ENCODE peak calls at places on chromosomes 5 and 9, in four cellular contexts. E, N, U and G are unnamed samples.

GRCh38 chr5:137359941-137360340 is 139.2 kb downstream of the SPOCK1 start:
- DNase-seq in E (no peak), N (no peak), U (no peak), G (no peak)

GRCh38 chr5:124481419-124481818 is 265.0 kb downstream of the ZNF608 start:
- DNase-seq in E (no peak), N (no peak), U (no peak), G (no peak)

GRCh38 chr5:69049151-69049550 is 44.7 kb upstream of the SLC30A5 start:
- DNase-seq in E (peak), N (no peak), U (no peak), G (no peak)

GRCh38 chr5:125148076-125148475 is 401.6 kb upstream of the ZNF608 start:
- DNase-seq in E (no peak), N (no peak), U (no peak), G (no peak)

GRCh38 chr9:15149450-15149849 is 157.6 kb downstream of the TTC39B start:
- DNase-seq in E (no peak), N (no peak), U (no peak), G (no peak)

GRCh38 chr5:1537166-1538154 is 13.7 kb upstream of the LPCAT1 start:
- DNase-seq in E (no peak), N (no peak), U (no peak), G (no peak)

GRCh38 chr5:34039398-34040157 is 3.4 kb downstream of the C1QTNF3 start:
- DNase-seq in E (no peak), N (no peak), U (no peak), G (no peak)

GRCh38 chr5:156128026-156128425 is 198.9 kb upstream of the SGCD start:
- DNase-seq in E (no peak), N (no peak), U (no peak), G (peak)

GRCh38 chr5:10469253-10470030 is 27.8 kb downstream of the ROPN1L start:
- DNase-seq in E (no peak), N (no peak), U (no peak), G (no peak)

GRCh38 chr5:174310243-174310642 is 264.7 kb downstream of the NSG2 start:
- DNase-seq in E (no peak), N (no peak), U (no peak), G (no peak)

GRCh38 chr9:13268469-13268868 is 11.0 kb downstream of the MPDZ start:
- DNase-seq in E (no peak), N (peak), U (no peak), G (no peak)

GRCh38 chr5:90968319-90968718 is 409.7 kb downstream of the ADGRV1 start:
- DNase-seq in E (no peak), N (no peak), U (no peak), G (no peak)

GRCh38 chr5:131164161-131164930 is 710 bp downstream of the HINT1 start:
- DNase-seq in E (peak), N (peak), U (no peak), G (no peak)

GRCh38 chr9:4114569-4115505 is 185.0 kb downstream of the GLIS3 start:
- DNase-seq in E (no peak), N (no peak), U (no peak), G (no peak)

GRCh38 chr9:89597711-89598707 is 6.8 kb upstream of the GADD45G start:
- DNase-seq in E (peak), N (peak), U (no peak), G (no peak)

GRCh38 chr9:114908796-114909448 is 21.5 kb downstream of the TNFSF8 start:
- DNase-seq in E (no peak), N (no peak), U (no peak), G (no peak)

GRCh38 chr5:38249286-38249685 is 9.1 kb upstream of the EGFLAM start:
- DNase-seq in E (no peak), N (no peak), U (no peak), G (no peak)

GRCh38 chr9:69357030-69357853 is 32.2 kb downstream of the ENTREP1 start:
- DNase-seq in E (no peak), N (no peak), U (no peak), G (no peak)

GRCh38 chr5:150694638-150695037 is 6.2 kb downstream of the RBM22 start:
- DNase-seq in E (no peak), N (no peak), U (no peak), G (no peak)

GRCh38 chr5:150082364-150082763 is 4.0 kb downstream of the CSF1R start:
- DNase-seq in E (no peak), N (no peak), U (no peak), G (no peak)

GRCh38 chr5:181114844-181115778 is 15.9 kb downstream of the OR2V1 start:
- DNase-seq in E (no peak), N (no peak), U (no peak), G (no peak)

GRCh38 chr5:159695741-159696294 is 220.5 kb upstream of the ADRA1B start:
- DNase-seq in E (no peak), N (no peak), U (no peak), G (no peak)

GRCh38 chr9:17131494-17131893 is 3.3 kb upstream of the CNTLN start:
- DNase-seq in E (no peak), N (no peak), U (no peak), G (no peak)

GRCh38 chr9:99197124-99197630 is 24.6 kb downstream of the ALG2 start:
- DNase-seq in E (no peak), N (no peak), U (no peak), G (no peak)

GRCh38 chr9:38079410-38080105 is 10.5 kb upstream of the SHB start:
- DNase-seq in E (no peak), N (no peak), U (no peak), G (no peak)

GRCh38 chr9:95089916-95090791 is 227.4 kb downstream of the FANCC start:
- DNase-seq in E (no peak), N (peak), U (no peak), G (no peak)

GRCh38 chr9:108580021-108580439 is 275.8 kb downstream of the ACTL7B start:
- DNase-seq in E (peak), N (no peak), U (no peak), G (no peak)

GRCh38 chr9:112012026-112012902 is 115.7 kb downstream of the UGCG start:
- DNase-seq in E (peak), N (no peak), U (no peak), G (peak)

GRCh38 chr5:40483316-40483715 is 196.4 kb upstream of the PTGER4 start:
- DNase-seq in E (no peak), N (no peak), U (no peak), G (no peak)

GRCh38 chr9:87830446-87830845 is 52.2 kb upstream of the SPATA31E1 start:
- DNase-seq in E (no peak), N (no peak), U (no peak), G (no peak)

GRCh38 chr5:1420211-1421195 is 24.7 kb downstream of the SLC6A3 start:
- DNase-seq in E (no peak), N (no peak), U (no peak), G (no peak)

GRCh38 chr5:178074266-178074952 is 38.9 kb upstream of the N4BP3 start:
- DNase-seq in E (peak), N (peak), U (no peak), G (no peak)

DNA sequence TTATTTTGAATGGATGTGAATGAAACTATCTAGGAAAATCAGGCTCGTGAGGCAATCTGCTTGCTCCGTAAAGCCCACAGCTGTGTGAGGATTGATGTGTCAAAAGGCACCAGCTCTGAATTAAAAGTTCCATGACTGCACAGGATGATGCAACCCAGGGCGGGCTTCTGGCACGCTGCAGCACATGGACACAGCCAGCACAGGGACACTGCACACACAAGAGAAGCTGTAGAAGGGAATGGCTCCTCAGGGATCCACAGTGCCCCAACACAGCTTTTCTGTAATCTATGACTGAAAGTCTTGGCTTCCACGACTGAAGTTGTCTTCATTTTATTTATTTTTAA is 151.0 kb downstream of the GCNT1 start:
- DNase-seq in E (no peak), N (no peak), U (no peak), G (no peak)
- TF ChIP-seq CEBPB in E (peak), N (peak), U (no peak), G (no peak)

DNA sequence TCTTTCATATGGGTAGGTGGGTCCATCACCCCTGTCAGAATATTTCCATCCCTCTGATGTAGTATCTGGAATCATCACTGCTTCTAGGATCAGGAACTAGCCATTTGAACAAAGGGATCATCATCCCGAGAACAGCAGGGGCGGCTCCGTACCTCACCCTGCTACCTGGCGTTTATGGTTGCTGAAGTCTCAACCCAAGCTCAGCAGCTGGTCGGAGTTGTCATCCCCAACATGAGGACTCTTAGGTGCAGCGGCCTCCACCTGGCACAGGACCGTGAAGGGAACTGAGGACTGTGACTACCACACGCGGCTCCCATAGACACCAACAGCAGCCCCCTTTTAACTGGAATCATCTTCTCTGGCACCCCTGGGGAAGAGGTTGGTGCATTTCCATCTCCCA is 35.1 kb downstream of the ROR2 start:
- DNase-seq in E (no peak), N (no peak), U (no peak), G (no peak)
- TF ChIP-seq CBX5 in E (no peak), N (no peak), U (no peak), G (no peak)

GRCh38 chr5:65262590-65263189 is 219.0 kb downstream of the ADAMTS6 start:
- DNase-seq in E (no peak), N (no peak), U (no peak), G (no peak)
- TF ChIP-seq CEBPB in E (no peak), N (no peak), U (no peak), G (no peak)

GRCh38 chr5:313806-314376 is 7.6 kb upstream of the AHRR start:
- DNase-seq in E (no peak), N (no peak), U (no peak), G (no peak)
- TF ChIP-seq CBX5 in E (no peak), N (no peak), U (no peak), G (no peak)

GRCh38 chr5:71976449-71976848 is 130.8 kb upstream of the MAP1B start:
- DNase-seq in E (no peak), N (no peak), U (no peak), G (no peak)

GRCh38 chr5:71972777-71973473 is 134.3 kb upstream of the MAP1B start:
- DNase-seq in E (peak), N (no peak), U (no peak), G (no peak)

GRCh38 chr5:71973563-71973962 is 133.7 kb upstream of the MAP1B start:
- DNase-seq in E (no peak), N (no peak), U (no peak), G (no peak)

GRCh38 chr5:71974622-71975021 is 132.7 kb upstream of the MAP1B start:
- DNase-seq in E (no peak), N (no peak), U (no peak), G (no peak)

DNA sequence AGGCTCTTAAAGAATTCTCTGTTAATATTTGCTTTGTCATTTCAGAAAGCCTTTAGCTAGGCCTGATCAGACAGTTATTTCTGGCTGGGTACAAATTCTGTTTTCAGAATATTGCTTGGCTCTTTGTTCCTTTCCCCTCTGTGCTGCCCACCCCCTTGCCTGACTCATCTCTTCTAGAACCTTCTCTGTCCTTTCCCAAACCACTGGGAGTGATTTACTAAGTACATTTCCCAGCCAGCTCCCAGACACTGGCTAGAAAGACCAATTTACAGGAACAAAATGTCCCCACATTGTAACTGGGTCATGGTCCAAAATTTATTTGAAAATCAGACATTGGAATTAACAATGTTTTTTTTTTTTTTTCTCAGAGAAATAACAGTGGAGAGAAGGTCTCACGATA is 133.1 kb upstream of the MAP1B start:
- DNase-seq in E (no peak), N (no peak), U (no peak), G (no peak)
- TF ChIP-seq CEBPB in E (no peak), N (no peak), U (no peak), G (no peak)

DNA sequence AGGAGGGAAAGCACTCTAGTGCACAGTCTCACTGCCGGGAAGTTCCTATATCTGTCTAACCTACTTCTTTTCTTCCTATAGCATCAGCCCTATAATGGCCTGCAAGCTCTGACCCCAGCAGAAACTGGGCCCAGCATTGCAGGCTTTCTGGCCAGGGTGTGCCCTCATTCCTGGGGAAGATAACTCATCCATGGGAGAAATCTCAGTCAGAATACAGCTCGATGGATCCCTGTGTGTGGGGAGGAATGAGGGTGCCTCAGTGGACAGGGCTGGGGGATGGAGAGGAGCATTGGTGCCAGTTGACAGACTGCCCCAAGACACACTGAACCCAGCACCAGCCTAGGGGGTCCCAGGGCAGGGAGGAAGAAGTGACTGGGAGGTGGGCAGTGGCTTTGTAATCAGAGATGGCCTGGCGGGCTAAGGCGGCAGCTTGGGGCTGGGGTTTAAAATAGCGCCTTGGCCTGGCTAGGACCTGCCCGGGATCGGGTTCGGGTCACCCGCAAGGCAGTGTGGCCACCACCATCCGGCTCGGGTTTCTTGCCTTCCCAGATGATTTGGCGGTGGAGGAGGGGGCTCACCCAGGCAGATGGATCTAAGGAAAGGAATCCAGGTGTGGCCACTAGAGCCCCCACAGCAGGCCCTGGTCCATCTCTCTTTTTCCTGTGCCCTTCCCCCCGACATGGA is 7.6 kb upstream of the CXXC5 start:
- DNase-seq in E (no peak), N (no peak), U (no peak), G (no peak)
- TF ChIP-seq CBX5 in E (no peak), N (no peak), U (no peak), G (no peak)

GRCh38 chr9:127588740-127589506 is 23.2 kb upstream of the STXBP1 start:
- DNase-seq in E (no peak), N (peak), U (no peak), G (no peak)

GRCh38 chr9:127586096-127586495 is 26.0 kb upstream of the STXBP1 start:
- DNase-seq in E (no peak), N (no peak), U (no peak), G (no peak)

GRCh38 chr9:127587966-127588365 is 24.1 kb upstream of the STXBP1 start:
- DNase-seq in E (no peak), N (no peak), U (no peak), G (no peak)

GRCh38 chr9:127586537-127586936 is 25.5 kb upstream of the STXBP1 start:
- DNase-seq in E (peak), N (peak), U (no peak), G (no peak)

GRCh38 chr9:127589955-127590370 is 22.1 kb upstream of the STXBP1 start:
- DNase-seq in E (peak), N (peak), U (no peak), G (no peak)
- TF ChIP-seq CEBPB in E (no peak), N (no peak), U (no peak), G (no peak)

GRCh38 chr9:118459832-118460425 is 755.7 kb downstream of the TLR4 start:
- DNase-seq in E (no peak), N (no peak), U (no peak), G (no peak)
- TF ChIP-seq CBX5 in E (no peak), N (no peak), U (no peak), G (no peak)

DNA sequence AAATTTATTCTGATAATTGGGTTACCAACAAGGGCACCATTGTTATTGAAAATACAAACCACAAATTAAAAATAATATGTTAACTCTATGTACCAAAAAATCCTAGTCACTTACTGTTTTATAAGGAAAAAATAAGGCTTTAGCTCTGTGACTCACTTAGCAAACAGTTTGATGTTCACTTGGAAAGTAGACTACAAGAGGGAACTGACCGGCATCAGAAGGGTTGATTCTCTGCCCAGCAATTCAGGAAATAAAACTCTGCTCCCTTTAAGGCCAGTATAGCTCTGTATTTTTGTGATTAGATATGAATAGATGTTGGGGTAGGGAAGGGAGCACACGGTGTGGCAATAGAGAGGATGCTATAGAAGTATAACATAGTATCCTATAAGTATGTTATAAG is 671.3 kb downstream of the LRRC70 start:
- DNase-seq in E (no peak), N (no peak), U (no peak), G (no peak)
- TF ChIP-seq CEBPB in E (no peak), N (no peak), U (no peak), G (no peak)

GRCh38 chr5:121251954-121252353 is 599.7 kb upstream of the FTMT start:
- DNase-seq in E (peak), N (no peak), U (no peak), G (no peak)
- TF ChIP-seq CBX5 in E (no peak), N (no peak), U (no peak), G (no peak)